ENCODE peak calls at places on chromosomes 7 and 10, in six cellular contexts. One of them, this sample, is unnamed. For H3K9me3, the result is how much of the 10 kb centered on the place peaks cover.

GRCh38 chr7:140557069-140557468 is 77.8 kb upstream of the MKRN1 start:
- DNase-seq in GM12878: no peak
- DNase-seq in A549: no peak
- DNase-seq in stomach: no peak
- DNase-seq in ovary: no peak
- DNase-seq in suprapubic skin: no peak
- DNase-seq in this sample: no peak

GRCh38 chr7:152383341-152384234 is 52.2 kb downstream of the KMT2C start:
- DNase-seq in GM12878: no peak
- DNase-seq in A549: peak
- DNase-seq in stomach: no peak
- DNase-seq in ovary: no peak
- DNase-seq in suprapubic skin: no peak
- DNase-seq in this sample: no peak

GRCh38 chr7:141072548-141073172 is 1.2 kb upstream of the TMEM178B start:
- DNase-seq in GM12878: no peak
- DNase-seq in A549: peak
- DNase-seq in stomach: no peak
- DNase-seq in ovary: peak
- DNase-seq in suprapubic skin: no peak
- DNase-seq in this sample: no peak

GRCh38 chr10:128063736-128064614 is 62.2 kb downstream of the MKI67 start:
- DNase-seq in GM12878: no peak
- DNase-seq in A549: no peak
- DNase-seq in stomach: no peak
- DNase-seq in ovary: no peak
- DNase-seq in suprapubic skin: peak
- DNase-seq in this sample: no peak

GRCh38 chr7:131869186-131869862 is 312.9 kb upstream of the PODXL start:
- DNase-seq in GM12878: no peak
- DNase-seq in A549: no peak
- DNase-seq in stomach: no peak
- DNase-seq in ovary: no peak
- DNase-seq in suprapubic skin: no peak
- DNase-seq in this sample: no peak

GRCh38 chr7:141880960-141881359 is 35.2 kb upstream of the OR9A4 start:
- DNase-seq in GM12878: no peak
- DNase-seq in A549: no peak
- DNase-seq in stomach: no peak
- DNase-seq in ovary: no peak
- DNase-seq in suprapubic skin: no peak
- DNase-seq in this sample: no peak

GRCh38 chr7:137927386-137927785 is 74.5 kb downstream of the CREB3L2 start:
- DNase-seq in GM12878: no peak
- DNase-seq in A549: no peak
- DNase-seq in stomach: no peak
- DNase-seq in ovary: no peak
- DNase-seq in suprapubic skin: no peak
- DNase-seq in this sample: no peak

GRCh38 chr7:44073664-44074348 is 8.4 kb upstream of the PGAM2 start:
- DNase-seq in GM12878: no peak
- DNase-seq in A549: no peak
- DNase-seq in stomach: peak
- DNase-seq in ovary: no peak
- DNase-seq in suprapubic skin: no peak
- DNase-seq in this sample: peak

GRCh38 chr10:110353244-110354119 is 48.8 kb upstream of the SMNDC1 start:
- DNase-seq in GM12878: no peak
- DNase-seq in A549: peak
- DNase-seq in stomach: no peak
- DNase-seq in ovary: no peak
- DNase-seq in suprapubic skin: no peak
- DNase-seq in this sample: no peak

GRCh38 chr10:4127518-4128315 is 342.7 kb upstream of the KLF6 start:
- DNase-seq in GM12878: peak
- DNase-seq in A549: no peak
- DNase-seq in stomach: peak
- DNase-seq in ovary: no peak
- DNase-seq in suprapubic skin: no peak
- DNase-seq in this sample: no peak

GRCh38 chr10:88990528-88991160 is at the start of gene FAS:
- DNase-seq in GM12878: peak
- DNase-seq in A549: peak
- DNase-seq in stomach: peak
- DNase-seq in ovary: peak
- DNase-seq in suprapubic skin: peak
- DNase-seq in this sample: peak

GRCh38 chr10:88989824-88990527 is 622 bp upstream of the FAS start:
- DNase-seq in GM12878: no peak
- DNase-seq in A549: no peak
- DNase-seq in stomach: peak
- DNase-seq in ovary: peak
- DNase-seq in suprapubic skin: no peak
- DNase-seq in this sample: peak

GRCh38 chr10:88991900-88992237 is 1.3 kb downstream of the FAS start:
- DNase-seq in GM12878: no peak
- DNase-seq in A549: no peak
- DNase-seq in stomach: no peak
- DNase-seq in ovary: no peak
- DNase-seq in suprapubic skin: no peak
- DNase-seq in this sample: no peak

GRCh38 chr10:88992945-88993537 is 2.4 kb downstream of the FAS start:
- DNase-seq in GM12878: no peak
- DNase-seq in A549: no peak
- DNase-seq in stomach: no peak
- DNase-seq in ovary: no peak
- DNase-seq in suprapubic skin: no peak
- DNase-seq in this sample: no peak

GRCh38 chr10:88991161-88991899 is 732 bp downstream of the FAS start:
- DNase-seq in GM12878: no peak
- DNase-seq in A549: peak
- DNase-seq in stomach: peak
- DNase-seq in ovary: peak
- DNase-seq in suprapubic skin: peak
- DNase-seq in this sample: peak
- TF ChIP-seq CTCF in GM12878: peak
- TF ChIP-seq CTCF in A549: peak
- TF ChIP-seq CTCF in stomach: no peak
- TF ChIP-seq CTCF in ovary: no peak
- TF ChIP-seq CTCF in suprapubic skin: no peak
- TF ChIP-seq CTCF in this sample: peak

DNA sequence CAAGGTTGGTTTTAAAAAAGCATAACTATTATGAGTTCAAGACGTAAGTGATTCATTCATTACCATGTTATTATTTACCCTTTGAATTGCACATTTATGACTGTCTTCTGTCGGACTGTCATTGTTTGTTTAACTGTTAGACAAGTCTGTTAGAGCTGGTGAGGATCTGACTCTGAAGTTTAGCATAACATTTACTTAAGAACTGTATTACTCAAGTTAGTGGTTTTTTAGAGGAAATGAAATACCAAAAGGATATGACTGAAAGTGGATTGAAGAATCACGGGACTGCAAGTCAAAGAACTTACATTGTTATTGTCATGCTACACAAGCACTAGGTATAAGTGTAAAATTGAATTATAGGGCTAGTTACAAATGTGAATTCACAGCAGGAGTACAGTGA is 2.2 kb downstream of the CSGALNACT2 start:
- DNase-seq in GM12878: no peak
- DNase-seq in A549: peak
- DNase-seq in stomach: no peak
- DNase-seq in ovary: no peak
- DNase-seq in suprapubic skin: no peak
- DNase-seq in this sample: no peak
- TF ChIP-seq EP300 in GM12878: peak
- TF ChIP-seq EP300 in A549: no peak
- TF ChIP-seq EP300 in stomach: no peak
- TF ChIP-seq EP300 in ovary: no peak
- TF ChIP-seq EP300 in suprapubic skin: no peak
- TF ChIP-seq EP300 in this sample: peak

GRCh38 chr10:37584643-37585042 is 272.8 kb downstream of the ZNF248 start:
- DNase-seq in GM12878: no peak
- DNase-seq in A549: peak
- DNase-seq in stomach: no peak
- DNase-seq in ovary: no peak
- DNase-seq in suprapubic skin: no peak
- DNase-seq in this sample: no peak

DNA sequence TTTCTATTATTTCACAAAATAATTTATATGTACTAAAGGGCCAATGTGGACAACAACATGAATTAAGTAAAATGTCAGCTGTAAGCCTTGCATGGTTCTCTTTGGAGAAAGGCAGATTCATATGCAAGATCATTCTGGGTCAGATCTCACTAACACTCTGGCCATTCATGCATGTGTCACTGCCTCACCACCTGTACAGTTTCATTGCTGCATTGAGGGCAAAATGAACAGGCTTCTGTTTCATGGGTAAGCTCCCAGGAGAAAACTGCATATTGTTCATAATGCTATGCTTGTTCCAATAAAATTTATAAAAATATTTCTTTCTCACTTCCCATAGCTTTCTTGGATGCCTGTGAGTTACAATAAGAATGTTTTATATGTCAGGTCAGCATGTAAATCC is 275.2 kb downstream of the ZNF248 start:
- DNase-seq in GM12878: no peak
- DNase-seq in A549: no peak
- DNase-seq in stomach: no peak
- DNase-seq in ovary: no peak
- DNase-seq in suprapubic skin: no peak
- DNase-seq in this sample: no peak
- H3K9me3 ChIP-seq in GM12878: under half
- H3K9me3 ChIP-seq in A549: under half
- H3K9me3 ChIP-seq in stomach: under half
- H3K9me3 ChIP-seq in ovary: under half
- H3K9me3 ChIP-seq in suprapubic skin: under half
- H3K9me3 ChIP-seq in this sample: under half

GRCh38 chr10:15103513-15103912 is 6.4 kb downstream of the RPP38 start:
- DNase-seq in GM12878: no peak
- DNase-seq in A549: no peak
- DNase-seq in stomach: no peak
- DNase-seq in ovary: no peak
- DNase-seq in suprapubic skin: no peak
- DNase-seq in this sample: no peak

DNA sequence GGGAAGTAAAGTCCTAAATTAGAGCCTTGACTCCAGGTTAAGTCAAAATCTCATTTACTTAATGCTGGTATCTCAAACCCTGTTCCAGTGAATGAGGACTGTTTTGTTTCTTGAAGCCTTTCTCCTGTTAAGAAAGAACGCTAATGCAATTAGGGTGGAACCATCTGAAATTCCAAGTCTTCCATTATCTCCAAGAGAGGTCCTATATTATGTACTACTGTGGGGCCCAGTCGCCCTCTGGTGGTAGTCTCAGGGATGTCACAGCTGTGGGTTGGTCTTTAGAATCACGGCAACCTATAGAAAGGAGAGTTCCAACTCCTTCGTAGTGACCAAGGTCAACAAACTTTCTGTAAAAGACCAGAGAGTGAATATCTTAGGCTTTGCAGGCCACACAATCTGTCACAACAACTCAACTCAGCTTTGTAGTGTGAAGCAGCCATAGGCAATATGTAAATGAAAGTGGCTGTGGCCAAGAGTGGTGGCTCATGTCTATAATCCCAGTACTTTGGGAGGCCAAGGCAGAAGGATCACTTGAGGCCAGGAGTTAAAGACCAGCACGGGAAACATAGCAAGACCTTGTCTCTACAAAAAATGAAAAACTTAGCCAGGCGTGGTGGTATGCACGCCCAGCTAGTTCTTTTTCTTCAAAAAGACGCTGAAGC is 9.3 kb downstream of the RPP38 start:
- DNase-seq in GM12878: peak
- DNase-seq in A549: peak
- DNase-seq in stomach: peak
- DNase-seq in ovary: peak
- DNase-seq in suprapubic skin: no peak
- DNase-seq in this sample: peak
- TF ChIP-seq CTCF in GM12878: peak
- TF ChIP-seq CTCF in A549: peak
- TF ChIP-seq CTCF in stomach: no peak
- TF ChIP-seq CTCF in ovary: peak
- TF ChIP-seq CTCF in suprapubic skin: peak
- TF ChIP-seq CTCF in this sample: peak

GRCh38 chr10:71963351-71963755 is 842 bp upstream of the CHST3 start:
- DNase-seq in GM12878: no peak
- DNase-seq in A549: no peak
- DNase-seq in stomach: no peak
- DNase-seq in ovary: peak
- DNase-seq in suprapubic skin: no peak
- DNase-seq in this sample: peak
- TF ChIP-seq EP300 in GM12878: no peak
- TF ChIP-seq EP300 in A549: no peak
- TF ChIP-seq EP300 in stomach: peak
- TF ChIP-seq EP300 in ovary: peak
- TF ChIP-seq EP300 in suprapubic skin: peak
- TF ChIP-seq EP300 in this sample: peak

DNA sequence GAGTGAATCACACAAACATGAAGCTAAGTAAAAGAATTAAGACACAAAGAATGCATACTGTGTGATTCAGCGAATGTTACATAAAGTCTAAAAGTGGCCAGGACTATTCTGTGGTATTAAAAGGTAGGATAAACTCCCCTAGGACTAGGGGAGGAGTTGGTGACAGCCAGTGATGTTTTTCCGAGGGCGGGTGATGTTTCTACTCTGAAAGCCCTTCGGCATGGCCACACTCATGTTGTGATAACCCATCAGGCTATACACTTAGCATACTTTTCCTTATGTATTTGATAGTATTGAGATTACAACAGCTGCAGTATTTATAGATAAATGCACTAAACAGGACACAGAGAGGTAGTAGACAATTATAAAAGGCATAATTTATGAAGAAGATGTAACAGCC is 15.8 kb upstream of the CYP2E1 start:
- DNase-seq in GM12878: no peak
- DNase-seq in A549: no peak
- DNase-seq in stomach: no peak
- DNase-seq in ovary: no peak
- DNase-seq in suprapubic skin: no peak
- DNase-seq in this sample: no peak
- H3K9me3 ChIP-seq in GM12878: under half
- H3K9me3 ChIP-seq in A549: under half
- H3K9me3 ChIP-seq in stomach: under half
- H3K9me3 ChIP-seq in ovary: under half
- H3K9me3 ChIP-seq in suprapubic skin: under half
- H3K9me3 ChIP-seq in this sample: under half